ENCODE peak calls at places on chromosomes 5 and 9, in five cellular contexts. W, O, J, P and X are unnamed samples.

GRCh38 chr9:133331641-133332380 is 4.2 kb downstream of the SURF6 start:
- DNase-seq in W (no peak), J (no peak), P (no peak), O (no peak), X (no peak)

GRCh38 chr9:38315085-38315595 is 77.4 kb upstream of the ALDH1B1 start:
- DNase-seq in W (no peak), O (no peak), J (no peak), P (no peak), X (no peak)

GRCh38 chr9:86994231-86994630 is 46.9 kb upstream of the GAS1 start:
- DNase-seq in P (no peak), W (no peak), J (no peak), O (no peak), X (no peak)

GRCh38 chr5:107669543-107670027 is 1.2 kb downstream of the EFNA5 start:
- DNase-seq in P (peak), J (peak), O (no peak), W (peak), X (no peak)

GRCh38 chr5:142883025-142883424 is 112.8 kb downstream of the ARHGAP26 start:
- DNase-seq in O (no peak), W (no peak), J (no peak), P (peak), X (no peak)

GRCh38 chr9:107193251-107193650 is 89.8 kb upstream of the RAD23B start:
- DNase-seq in P (no peak), O (no peak), J (no peak), W (no peak), X (no peak)

GRCh38 chr5:113147088-113147487 is 170.5 kb downstream of the DCP2 start:
- DNase-seq in W (no peak), O (no peak), J (no peak), P (no peak), X (no peak)

GRCh38 chr5:60829490-60830266 is 14.4 kb downstream of the ELOVL7 start:
- DNase-seq in O (no peak), P (no peak), J (no peak), W (no peak), X (no peak)

GRCh38 chr5:143932584-143932983 is 120.6 kb downstream of the HMHB1 start:
- DNase-seq in W (no peak), P (no peak), O (no peak), J (no peak), X (no peak)

GRCh38 chr9:135657416-135657815 is 5.7 kb upstream of the LCN9 start:
- DNase-seq in W (no peak), P (no peak), J (no peak), O (no peak), X (no peak)

GRCh38 chr9:100129772-100130171 is 30.7 kb downstream of the INVS start:
- DNase-seq in O (no peak), W (no peak), P (no peak), J (no peak), X (no peak)